ENCODE peak calls at places on chromosome 13, in seven cellular contexts. P is cardiac fibroblast, K is GM20000, R is AG09319, M is dorsolateral prefrontal cortex, G is Caco-2, W is GM12878. N is an unnamed sample.

GRCh38 chr13:112885782-112886268 is 83.2 kb upstream of the MCF2L start:
- DNase-seq in K (peak), W (no peak), G (peak), M (no peak), R (peak), P (peak), N (peak)

GRCh38 chr13:94660695-94661324 is 51.5 kb downstream of the SOX21 start:
- DNase-seq in M (no peak), R (no peak), K (peak), W (no peak), G (peak), P (peak), N (no peak)

GRCh38 chr13:109785892-109786450 is 412 bp downstream of the IRS2 start:
- DNase-seq in W (no peak), K (no peak), R (no peak), M (no peak), G (no peak), P (peak), N (no peak)

GRCh38 chr13:113119822-113120189 is 2.8 kb upstream of the F10 start:
- DNase-seq in W (no peak), R (no peak), M (no peak), G (no peak), P (no peak), K (no peak), N (no peak)

GRCh38 chr13:79779761-79780160 is 298.8 kb downstream of the NDFIP2 start:
- DNase-seq in M (no peak), G (peak), R (no peak), K (no peak), W (no peak), P (peak), N (no peak)

GRCh38 chr13:22285867-22286632 is 615.2 kb downstream of the FGF9 start:
- DNase-seq in M (no peak), R (no peak), G (no peak), K (no peak), W (no peak), P (no peak), N (no peak)

GRCh38 chr13:27171244-27171829 is at the start of gene USP12:
- DNase-seq in G (peak), W (no peak), K (peak), M (no peak), P (peak), R (no peak), N (peak)

GRCh38 chr13:90686438-90686837 is 661.0 kb upstream of the MIR17HG start:
- DNase-seq in R (no peak), W (no peak), M (no peak), P (peak), G (no peak), K (no peak), N (no peak)

GRCh38 chr13:62119739-62120700 is 704.4 kb upstream of the PCDH20 start:
- DNase-seq in W (no peak), G (no peak), K (peak), M (no peak), P (peak), R (no peak), N (no peak)

GRCh38 chr13:76222511-76222910 is 586.4 kb downstream of the LMO7 start:
- DNase-seq in K (no peak), M (no peak), R (no peak), G (no peak), P (no peak), W (no peak), N (no peak)

GRCh38 chr13:35714096-35714495 is 237.6 kb upstream of the MAB21L1 start:
- DNase-seq in K (no peak), P (no peak), W (no peak), M (no peak), G (no peak), R (no peak), N (no peak)

GRCh38 chr13:86567119-86567518 is 767.9 kb upstream of the SLITRK6 start:
- DNase-seq in M (no peak), G (peak), R (no peak), W (no peak), P (no peak), K (no peak), N (no peak)

GRCh38 chr13:108322206-108322824 is 52.8 kb downstream of the TNFSF13B start:
- DNase-seq in M (no peak), G (peak), P (peak), W (peak), K (peak), R (no peak), N (no peak)

GRCh38 chr13:112962911-112963625 is 5.9 kb upstream of the MCF2L start:
- DNase-seq in W (no peak), K (no peak), R (no peak), G (no peak), P (no peak), M (no peak), N (no peak)

GRCh38 chr13:113049521-113049941 is 56.1 kb upstream of the F7 start:
- DNase-seq in G (no peak), R (no peak), P (no peak), K (no peak), W (no peak), M (peak), N (no peak)

GRCh38 chr13:88622362-88622973 is 951.3 kb downstream of the SLITRK5 start:
- DNase-seq in R (no peak), K (no peak), M (no peak), G (no peak), P (no peak), W (no peak), N (no peak)

GRCh38 chr13:78679329-78679728 is 20.4 kb upstream of the OBI1 start:
- DNase-seq in P (peak), R (no peak), W (no peak), G (no peak), M (no peak), K (no peak), N (no peak)

GRCh38 chr13:112106467-112107141 is 39.7 kb downstream of the SOX1 start:
- DNase-seq in P (no peak), W (no peak), M (no peak), G (no peak), K (peak), R (no peak), N (no peak)

GRCh38 chr13:43205421-43205820 is 182.0 kb downstream of the DNAJC15 start:
- DNase-seq in G (no peak), P (no peak), W (no peak), M (no peak), R (no peak), K (no peak), N (no peak)

GRCh38 chr13:97976551-97977375 is 23.3 kb downstream of the IPO5 start:
- DNase-seq in P (no peak), W (no peak), K (no peak), G (peak), R (no peak), M (peak), N (peak)

GRCh38 chr13:79194272-79194671 is 211.8 kb downstream of the RBM26 start:
- DNase-seq in W (peak), P (no peak), R (no peak), K (peak), M (no peak), G (no peak), N (no peak)

GRCh38 chr13:74767031-74767430 is 632.8 kb upstream of the KLF12 start:
- DNase-seq in P (peak), W (no peak), M (no peak), K (no peak), R (no peak), G (no peak), N (no peak)

GRCh38 chr13:94947965-94948371 is 235.6 kb upstream of the SOX21 start:
- DNase-seq in W (no peak), G (no peak), K (no peak), M (no peak), R (no peak), P (no peak), N (no peak)

GRCh38 chr13:42814868-42815267 is 33.5 kb downstream of the FAM216B start:
- DNase-seq in R (peak), P (peak), M (no peak), G (no peak), W (no peak), K (no peak), N (no peak)

GRCh38 chr13:40069173-40070044 is 413.9 kb downstream of the COG6 start:
- DNase-seq in M (peak), R (peak), P (peak), K (peak), W (no peak), G (peak), N (peak)

GRCh38 chr13:29067306-29067945 is 247.3 kb downstream of the MTUS2 start:
- DNase-seq in P (no peak), M (no peak), R (no peak), G (no peak), W (no peak), K (no peak), N (no peak)

GRCh38 chr13:44627441-44627840 is 51.3 kb upstream of the TSC22D1 start:
- DNase-seq in P (no peak), M (no peak), R (no peak), W (no peak), K (no peak), G (no peak), N (no peak)

GRCh38 chr13:64154514-64154913 is 2738.9 kb upstream of the PCDH20 start:
- DNase-seq in P (peak), R (no peak), M (no peak), K (no peak), W (no peak), G (peak), N (no peak)

GRCh38 chr13:30128591-30128990 is 178.8 kb downstream of the KATNAL1 start:
- DNase-seq in R (no peak), M (no peak), G (no peak), W (no peak), K (no peak), P (no peak), N (no peak)
- TF ChIP-seq CTCF in R (no peak), M (no peak), G (no peak), W (no peak), K (no peak), P (no peak), N (no peak)

GRCh38 chr13:106533101-106533939 is 2.1 kb downstream of the EFNB2 start:
- DNase-seq in P (peak), K (peak), G (peak), R (peak), W (no peak), M (peak), N (peak)
- TF ChIP-seq CTCF in P (peak), K (no peak), G (peak), R (peak), W (peak), M (peak), N (peak)

GRCh38 chr13:59318320-59318930 is 845.3 kb downstream of the DIAPH3 start:
- DNase-seq in M (peak), K (peak), R (peak), W (peak), P (peak), G (peak), N (peak)
- TF ChIP-seq CTCF in M (peak), K (peak), R (peak), W (peak), P (peak), G (peak), N (peak)

DNA sequence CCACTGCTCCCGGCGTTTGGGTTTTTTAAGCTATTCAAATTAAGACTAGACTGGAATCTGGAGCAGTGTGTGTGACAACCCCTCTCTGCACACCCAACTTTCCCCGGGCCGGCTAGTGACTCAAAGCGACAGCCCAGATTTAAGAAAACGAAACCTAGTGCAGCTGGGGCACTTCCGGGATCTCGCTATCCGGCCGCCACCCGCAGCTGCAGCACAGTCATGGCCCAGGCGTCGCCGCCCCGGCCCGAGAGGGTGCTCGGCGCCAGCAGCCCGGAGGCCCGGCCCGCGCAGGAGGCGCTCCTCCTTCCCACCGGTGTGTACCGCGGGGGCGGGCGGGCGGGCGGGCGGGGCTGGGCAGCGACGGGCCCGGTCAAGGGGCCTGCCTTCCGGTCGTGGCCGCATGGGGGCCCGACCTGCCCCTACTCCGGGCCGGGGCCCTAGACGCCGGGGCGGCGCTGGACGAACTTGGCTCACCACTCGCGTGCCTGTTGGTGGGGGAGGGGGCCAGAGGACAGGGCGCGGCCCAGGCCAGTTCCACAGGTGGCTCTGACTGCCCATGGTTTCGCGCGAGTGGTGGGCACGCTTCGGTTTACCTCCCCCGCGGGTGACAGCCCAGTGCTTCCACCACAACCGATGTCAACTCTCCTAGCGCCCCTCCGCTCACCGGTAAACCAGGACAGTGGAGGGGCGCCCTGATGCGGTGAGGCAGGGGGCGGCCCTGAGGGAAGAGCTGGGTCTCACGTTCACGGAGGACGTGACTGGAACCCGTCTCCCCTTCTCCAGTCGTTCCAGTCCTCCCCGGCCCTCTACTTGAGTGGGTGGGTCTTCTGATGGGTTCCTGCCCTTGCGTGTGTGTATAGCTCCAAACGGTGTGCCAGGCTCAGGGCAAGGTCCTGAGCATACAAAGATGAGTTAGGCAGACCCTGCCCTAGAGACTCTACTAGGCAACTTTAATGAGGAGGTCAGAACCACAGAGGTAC is at the start of gene PHF11:
- DNase-seq in K (peak), G (peak), R (no peak), P (peak), M (peak), W (peak), N (peak)
- TF ChIP-seq CTCF in K (no peak), G (no peak), R (no peak), P (no peak), M (no peak), W (no peak), N (peak)

GRCh38 chr13:110801044-110801443 is 87.5 kb downstream of the ING1 start:
- DNase-seq in P (no peak), G (no peak), W (no peak), M (no peak), R (no peak), K (no peak), N (no peak)
- TF ChIP-seq CTCF in P (no peak), G (no peak), W (peak), M (no peak), R (no peak), K (no peak), N (no peak)

N was measured in progenitor cell of endocrine pancreas.